ENCODE peak calls at places on chromosome 5, in five cellular contexts. One of them, this sample, is unnamed.

GRCh38 chr5:10288600-10289213 is 19.0 kb downstream of the CMBL start:
- DNase-seq in HS-27A: no peak
- DNase-seq in pons: no peak
- DNase-seq in NCI-H774: peak; percentile 96
- DNase-seq in NCI-H2029 treated with DMSO at 0.1 percent for 48 hours: peak; percentile 91
- DNase-seq in this sample: no peak

GRCh38 chr5:179914032-179914755 is 6.5 kb upstream of the TBC1D9B start:
- DNase-seq in HS-27A: no peak
- DNase-seq in pons: peak; percentile 31
- DNase-seq in NCI-H774: no peak
- DNase-seq in NCI-H2029 treated with DMSO at 0.1 percent for 48 hours: no peak
- DNase-seq in this sample: no peak

GRCh38 chr5:2188661-2189060 is 305.9 kb upstream of the IRX4 start:
- DNase-seq in HS-27A: no peak
- DNase-seq in pons: no peak
- DNase-seq in NCI-H774: no peak
- DNase-seq in NCI-H2029 treated with DMSO at 0.1 percent for 48 hours: no peak
- DNase-seq in this sample: no peak

GRCh38 chr5:85096426-85096825 is 711.7 kb upstream of the EDIL3 start:
- DNase-seq in HS-27A: no peak
- DNase-seq in pons: no peak
- DNase-seq in NCI-H774: no peak
- DNase-seq in NCI-H2029 treated with DMSO at 0.1 percent for 48 hours: no peak
- DNase-seq in this sample: no peak

GRCh38 chr5:125065736-125066135 is 319.3 kb upstream of the ZNF608 start:
- DNase-seq in HS-27A: no peak
- DNase-seq in pons: no peak
- DNase-seq in NCI-H774: no peak
- DNase-seq in NCI-H2029 treated with DMSO at 0.1 percent for 48 hours: no peak
- DNase-seq in this sample: no peak

GRCh38 chr5:143434261-143435206 is 31.0 kb upstream of the NR3C1 start:
- DNase-seq in HS-27A: no peak
- DNase-seq in pons: peak; percentile 21
- DNase-seq in NCI-H774: peak; percentile 26
- DNase-seq in NCI-H2029 treated with DMSO at 0.1 percent for 48 hours: no peak
- DNase-seq in this sample: no peak

GRCh38 chr5:55914141-55914413 is 62.9 kb downstream of the IL31RA start:
- DNase-seq in HS-27A: no peak
- DNase-seq in pons: no peak
- DNase-seq in NCI-H774: no peak
- DNase-seq in NCI-H2029 treated with DMSO at 0.1 percent for 48 hours: no peak
- DNase-seq in this sample: no peak

GRCh38 chr5:9714187-9714586 is 84.0 kb upstream of the TAS2R1 start:
- DNase-seq in HS-27A: no peak
- DNase-seq in pons: no peak
- DNase-seq in NCI-H774: no peak
- DNase-seq in NCI-H2029 treated with DMSO at 0.1 percent for 48 hours: no peak
- DNase-seq in this sample: no peak

GRCh38 chr5:57754616-57755015 is 272.0 kb upstream of the ACTBL2 start:
- DNase-seq in HS-27A: no peak
- DNase-seq in pons: no peak
- DNase-seq in NCI-H774: no peak
- DNase-seq in NCI-H2029 treated with DMSO at 0.1 percent for 48 hours: no peak
- DNase-seq in this sample: no peak

GRCh38 chr5:377326-377981 is 55.9 kb downstream of the AHRR start:
- DNase-seq in HS-27A: no peak
- DNase-seq in pons: no peak
- DNase-seq in NCI-H774: no peak
- DNase-seq in NCI-H2029 treated with DMSO at 0.1 percent for 48 hours: no peak
- DNase-seq in this sample: no peak

GRCh38 chr5:82276800-82277612 is 1.1 kb downstream of the RPS23 start:
- DNase-seq in HS-27A: no peak
- DNase-seq in pons: no peak
- DNase-seq in NCI-H774: no peak
- DNase-seq in NCI-H2029 treated with DMSO at 0.1 percent for 48 hours: no peak
- DNase-seq in this sample: no peak

GRCh38 chr5:143074414-143074996 is 304.3 kb downstream of the ARHGAP26 start:
- DNase-seq in HS-27A: no peak
- DNase-seq in pons: no peak
- DNase-seq in NCI-H774: no peak
- DNase-seq in NCI-H2029 treated with DMSO at 0.1 percent for 48 hours: no peak
- DNase-seq in this sample: no peak

GRCh38 chr5:55463613-55464012 is 71.2 kb downstream of the PLPP1 start:
- DNase-seq in HS-27A: no peak
- DNase-seq in pons: no peak
- DNase-seq in NCI-H774: no peak
- DNase-seq in NCI-H2029 treated with DMSO at 0.1 percent for 48 hours: no peak
- DNase-seq in this sample: no peak

GRCh38 chr5:1298067-1298551 is 3.2 kb upstream of the TERT start:
- DNase-seq in HS-27A: no peak
- DNase-seq in pons: no peak
- DNase-seq in NCI-H774: no peak
- DNase-seq in NCI-H2029 treated with DMSO at 0.1 percent for 48 hours: no peak
- DNase-seq in this sample: no peak

GRCh38 chr5:60161340-60161934 is 267.9 kb upstream of the PDE4D start:
- DNase-seq in HS-27A: no peak
- DNase-seq in pons: peak; percentile 12
- DNase-seq in NCI-H774: no peak
- DNase-seq in NCI-H2029 treated with DMSO at 0.1 percent for 48 hours: peak; percentile 6
- DNase-seq in this sample: no peak

GRCh38 chr5:337565-338130 is 16.1 kb downstream of the AHRR start:
- DNase-seq in HS-27A: no peak
- DNase-seq in pons: no peak
- DNase-seq in NCI-H774: no peak
- DNase-seq in NCI-H2029 treated with DMSO at 0.1 percent for 48 hours: no peak
- DNase-seq in this sample: peak; percentile 49

GRCh38 chr5:98933446-98934072 is 4.8 kb upstream of the CHD1 start:
- DNase-seq in HS-27A: no peak
- DNase-seq in pons: peak; percentile 37
- DNase-seq in NCI-H774: no peak
- DNase-seq in NCI-H2029 treated with DMSO at 0.1 percent for 48 hours: no peak
- DNase-seq in this sample: no peak

GRCh38 chr5:163503106-163504090 is 2.0 kb upstream of the MAT2B start:
- DNase-seq in HS-27A: no peak
- DNase-seq in pons: peak; percentile 80
- DNase-seq in NCI-H774: peak; percentile 5
- DNase-seq in NCI-H2029 treated with DMSO at 0.1 percent for 48 hours: no peak
- DNase-seq in this sample: peak; percentile 70

GRCh38 chr5:123116063-123116462 is 27.0 kb downstream of the PRDM6 start:
- DNase-seq in HS-27A: no peak
- DNase-seq in pons: no peak
- DNase-seq in NCI-H774: no peak
- DNase-seq in NCI-H2029 treated with DMSO at 0.1 percent for 48 hours: no peak
- DNase-seq in this sample: no peak

GRCh38 chr5:148820778-148821395 is 5.5 kb upstream of the ADRB2 start:
- DNase-seq in HS-27A: no peak
- DNase-seq in pons: no peak
- DNase-seq in NCI-H774: no peak
- DNase-seq in NCI-H2029 treated with DMSO at 0.1 percent for 48 hours: no peak
- DNase-seq in this sample: no peak